ENCODE peak calls at places on chromosomes 11 and 22, in six cellular contexts. V, A, B, Q, M and S are unnamed samples.
A peak's percentile ranks its signal among the peaks of the same experiment; 100 is the strongest.

GRCh38 chr22:18057568-18058209 is 20.1 kb upstream of the PEX26 start:
- DNase-seq in V (peak; percentile 87), A (peak; percentile 39), B (no peak), Q (peak; percentile 94), M (no peak), S (peak; percentile 97)

GRCh38 chr22:47835726-47836125 is 1073.3 kb downstream of the TBC1D22A start:
- DNase-seq in V (peak; percentile 97), A (no peak), B (no peak), Q (peak; percentile 91), M (no peak), S (peak; percentile 79)

GRCh38 chr11:3200388-3201111 is 18.1 kb downstream of the MRGPRG start:
- DNase-seq in V (no peak), A (no peak), B (no peak), Q (no peak), M (no peak), S (no peak)

GRCh38 chr22:46111645-46112306 is 38.5 kb upstream of the PPARA start:
- DNase-seq in V (no peak), A (no peak), B (no peak), Q (no peak), M (no peak), S (no peak)

GRCh38 chr22:27193636-27194035 is 536.2 kb downstream of the MIAT start:
- DNase-seq in V (no peak), A (no peak), B (no peak), Q (no peak), M (no peak), S (no peak)

GRCh38 chr11:126484266-126484665 is 128.8 kb downstream of the ST3GAL4 start:
- DNase-seq in V (peak; percentile 9), A (no peak), B (no peak), Q (peak; percentile 28), M (no peak), S (peak; percentile 11)

GRCh38 chr11:34632105-34632780 is 11.3 kb downstream of the EHF start:
- DNase-seq in V (no peak), A (peak; percentile 91), B (no peak), Q (no peak), M (no peak), S (no peak)

GRCh38 chr11:131889146-131889577 is 518.7 kb downstream of the NTM start:
- DNase-seq in V (peak; percentile 85), A (no peak), B (no peak), Q (peak; percentile 95), M (no peak), S (peak; percentile 41)

GRCh38 chr22:39556970-39557811 is 13.4 kb upstream of the CACNA1I start:
- DNase-seq in V (no peak), A (no peak), B (no peak), Q (peak; percentile 31), M (peak; percentile 33), S (no peak)

GRCh38 chr11:111765320-111765983 is 737 bp downstream of the PPP2R1B start:
- DNase-seq in V (no peak), A (no peak), B (no peak), Q (peak; percentile 36), M (no peak), S (no peak)

GRCh38 chr11:131253885-131254204 is 116.6 kb upstream of the NTM start:
- DNase-seq in V (no peak), A (no peak), B (no peak), Q (peak; percentile 12), M (no peak), S (no peak)

GRCh38 chr11:121441533-121441932 is 10.6 kb upstream of the SORL1 start:
- DNase-seq in V (no peak), A (no peak), B (no peak), Q (no peak), M (no peak), S (no peak)